ENCODE peak calls at places on chromosomes 12 and 14, in four cellular contexts. One of them, this sample, is unnamed.

GRCh38 chr14:37585971-37586759 is 8.9 kb downstream of the FOXA1 start:
- DNase-seq in HepG2: no peak
- DNase-seq in H1: no peak
- DNase-seq in GM12878: no peak
- DNase-seq in this sample: no peak

GRCh38 chr12:82862069-82862841 is 175.5 kb downstream of the TMTC2 start:
- DNase-seq in HepG2: no peak
- DNase-seq in H1: no peak
- DNase-seq in GM12878: no peak
- DNase-seq in this sample: no peak

GRCh38 chr12:56078931-56079728 is 835 bp upstream of the ERBB3 start:
- DNase-seq in HepG2: peak; percentile 81
- DNase-seq in H1: peak; percentile 98
- DNase-seq in GM12878: no peak
- DNase-seq in this sample: peak; percentile 73

GRCh38 chr12:75658826-75659823 is 147.7 kb upstream of the KRR1 start:
- DNase-seq in HepG2: no peak
- DNase-seq in H1: no peak
- DNase-seq in GM12878: no peak
- DNase-seq in this sample: no peak

GRCh38 chr12:56634242-56634836 is 4.2 kb upstream of the BAZ2A start:
- DNase-seq in HepG2: peak; percentile 70
- DNase-seq in H1: peak; percentile 86
- DNase-seq in GM12878: no peak
- DNase-seq in this sample: peak; percentile 73

GRCh38 chr12:90940872-90941499 is 14.0 kb downstream of the CCER1 start:
- DNase-seq in HepG2: peak; percentile 28
- DNase-seq in H1: no peak
- DNase-seq in GM12878: no peak
- DNase-seq in this sample: peak; percentile 20

GRCh38 chr12:62621239-62621638 is 154.6 kb downstream of the MON2 start:
- DNase-seq in HepG2: no peak
- DNase-seq in H1: no peak
- DNase-seq in GM12878: no peak
- DNase-seq in this sample: no peak

GRCh38 chr12:53508534-53509199 is 1.4 kb upstream of the NPFF start:
- DNase-seq in HepG2: peak; percentile 72
- DNase-seq in H1: peak; percentile 97
- DNase-seq in GM12878: peak; percentile 60
- DNase-seq in this sample: peak; percentile 90

GRCh38 chr12:10842862-10843261 is 6.4 kb downstream of the PRR4 start:
- DNase-seq in HepG2: no peak
- DNase-seq in H1: no peak
- DNase-seq in GM12878: no peak
- DNase-seq in this sample: no peak

GRCh38 chr12:24483732-24484131 is 465.2 kb downstream of the BCAT1 start:
- DNase-seq in HepG2: no peak
- DNase-seq in H1: no peak
- DNase-seq in GM12878: no peak
- DNase-seq in this sample: no peak

GRCh38 chr14:90556050-90556477 is 159.2 kb downstream of the CALM1 start:
- DNase-seq in HepG2: peak; percentile 29
- DNase-seq in H1: peak; percentile 74
- DNase-seq in GM12878: no peak
- DNase-seq in this sample: peak; percentile 40

GRCh38 chr12:62933220-62933870 is 1.6 kb downstream of the PPM1H start:
- DNase-seq in HepG2: peak; percentile 52
- DNase-seq in H1: peak; percentile 77
- DNase-seq in GM12878: no peak
- DNase-seq in this sample: peak; percentile 64

GRCh38 chr14:42334931-42335330 is 728.3 kb downstream of the LRFN5 start:
- DNase-seq in HepG2: no peak
- DNase-seq in H1: no peak
- DNase-seq in GM12878: no peak
- DNase-seq in this sample: no peak

GRCh38 chr12:104747330-104747729 is 210.8 kb downstream of the SLC41A2 start:
- DNase-seq in HepG2: no peak
- DNase-seq in H1: no peak
- DNase-seq in GM12878: no peak
- DNase-seq in this sample: no peak

GRCh38 chr14:82855912-82856381 is 1322.3 kb upstream of the SEL1L start:
- DNase-seq in HepG2: no peak
- DNase-seq in H1: no peak
- DNase-seq in GM12878: no peak
- DNase-seq in this sample: no peak

GRCh38 chr14:52791204-52792096 is at the start of gene GNPNAT1:
- DNase-seq in HepG2: peak; percentile 88
- DNase-seq in H1: peak; percentile 88
- DNase-seq in GM12878: peak; percentile 48
- DNase-seq in this sample: peak; percentile 87

GRCh38 chr14:52789118-52789517 is 2.3 kb downstream of the GNPNAT1 start:
- DNase-seq in HepG2: no peak
- DNase-seq in H1: no peak
- DNase-seq in GM12878: no peak
- DNase-seq in this sample: no peak

GRCh38 chr14:52790011-52790755 is 1.2 kb downstream of the GNPNAT1 start:
- DNase-seq in HepG2: no peak
- DNase-seq in H1: no peak
- DNase-seq in GM12878: no peak
- DNase-seq in this sample: no peak

GRCh38 chr14:52792097-52792415 is 649 bp upstream of the GNPNAT1 start:
- DNase-seq in HepG2: no peak
- DNase-seq in H1: no peak
- DNase-seq in GM12878: no peak
- DNase-seq in this sample: no peak

DNA sequence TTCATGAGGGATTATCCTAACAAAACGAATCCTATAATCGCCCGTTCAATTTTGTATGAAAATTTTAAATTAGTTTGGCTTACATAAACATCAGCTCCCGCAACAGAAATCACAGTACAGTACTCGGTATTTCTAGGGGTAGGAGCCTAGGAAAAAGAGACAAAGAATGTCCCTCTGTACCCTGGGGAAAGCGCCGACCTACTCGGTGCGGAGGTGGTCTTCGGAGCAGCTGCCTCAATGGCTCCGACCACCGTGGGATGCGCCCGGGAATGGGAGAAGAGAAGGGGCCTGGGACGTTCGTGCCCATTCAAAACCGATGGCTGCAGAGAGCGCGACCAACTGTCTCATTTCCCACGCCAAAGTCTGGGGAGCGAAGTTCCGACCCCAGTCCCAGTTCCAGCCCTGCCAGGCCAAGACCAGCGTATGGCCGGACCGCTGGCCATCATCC is 627 bp downstream of the GNPNAT1 start:
- DNase-seq in HepG2: no peak
- DNase-seq in H1: no peak
- DNase-seq in GM12878: no peak
- DNase-seq in this sample: peak; percentile 8
- TF ChIP-seq SIN3A in HepG2: no peak
- TF ChIP-seq SIN3A in H1: no peak
- TF ChIP-seq SIN3A in GM12878: no peak
- TF ChIP-seq SIN3A in this sample: no peak

DNA sequence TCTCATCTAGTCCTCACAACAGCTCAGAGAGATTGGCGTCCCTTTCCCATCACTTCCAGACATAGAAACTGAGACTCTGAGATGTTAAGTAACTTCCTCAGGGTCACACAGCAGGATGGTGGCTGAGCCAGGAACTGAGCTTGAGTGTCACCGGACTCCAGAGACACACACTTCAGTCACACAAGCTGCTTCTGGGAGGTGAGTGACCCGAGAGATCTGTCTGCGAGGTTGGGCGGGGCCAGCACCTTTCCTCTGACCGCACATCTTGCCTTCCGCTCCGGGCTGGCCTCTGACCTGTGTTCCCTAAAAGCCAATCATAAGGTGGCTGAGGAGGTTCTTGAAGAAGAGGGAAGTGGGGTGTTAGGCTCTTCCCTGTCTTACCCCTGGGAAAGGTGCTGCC is 72.2 kb downstream of the ADCK1 start:
- DNase-seq in HepG2: no peak
- DNase-seq in H1: no peak
- DNase-seq in GM12878: no peak
- DNase-seq in this sample: no peak
- TF ChIP-seq ATF2 in HepG2: no peak
- TF ChIP-seq ATF2 in H1: no peak
- TF ChIP-seq ATF2 in GM12878: no peak
- TF ChIP-seq ATF2 in this sample: no peak

DNA sequence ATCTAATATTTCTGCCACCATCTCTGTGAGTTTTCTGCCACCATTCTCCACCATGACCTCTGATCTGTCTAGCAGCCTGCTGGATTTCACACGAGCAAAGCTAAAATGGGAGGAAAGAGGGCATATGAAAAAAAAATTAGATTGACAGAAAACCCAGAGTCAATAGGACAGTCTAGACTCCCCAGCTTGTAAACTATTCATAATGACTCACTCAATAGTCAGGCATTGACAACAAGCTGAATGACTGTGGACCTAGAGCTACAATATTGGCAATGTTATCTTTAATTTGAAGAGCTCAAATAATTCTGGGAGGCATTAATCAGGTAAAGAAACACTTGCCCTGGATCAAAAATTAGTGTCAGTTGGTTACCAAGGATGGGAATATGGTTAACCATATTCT is 91.8 kb upstream of the BCL2L14 start:
- DNase-seq in HepG2: no peak
- DNase-seq in H1: no peak
- DNase-seq in GM12878: no peak
- DNase-seq in this sample: no peak
- TF ChIP-seq CEBPB in HepG2: no peak
- TF ChIP-seq CEBPB in H1: no peak
- TF ChIP-seq CEBPB in GM12878: no peak
- TF ChIP-seq CEBPB in this sample: no peak

DNA sequence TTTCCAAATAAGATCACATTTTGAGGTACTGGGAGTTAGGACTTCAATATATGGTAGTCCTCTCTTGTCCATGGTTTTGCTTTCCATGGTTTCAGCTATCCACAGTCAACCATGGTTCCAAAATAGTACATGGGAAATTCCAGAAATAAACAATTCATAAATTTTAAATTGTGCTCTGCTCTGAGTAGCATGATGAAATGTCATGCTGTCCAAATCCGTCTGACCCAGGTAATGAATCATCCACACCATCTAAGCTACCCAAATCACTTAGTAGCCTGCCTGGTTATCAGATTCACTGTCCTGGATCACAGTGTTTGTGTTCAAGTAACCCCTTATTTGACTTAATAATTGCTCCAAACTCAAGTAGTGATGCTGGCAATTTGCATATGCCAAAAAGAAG is 197.9 kb downstream of the TMTC3 start:
- DNase-seq in HepG2: no peak
- DNase-seq in H1: no peak
- DNase-seq in GM12878: no peak
- DNase-seq in this sample: no peak
- TF ChIP-seq SIN3A in HepG2: no peak
- TF ChIP-seq SIN3A in H1: no peak
- TF ChIP-seq SIN3A in GM12878: no peak
- TF ChIP-seq SIN3A in this sample: no peak

This sample was measured in K562.